ENCODE peak calls at places on chromosome 21, in nine cellular contexts. One of them, this sample, is unnamed.

GRCh38 chr21:25350056-25350455 is 257.2 kb downstream of the MRPL39 start:
- DNase-seq in suprapubic skin: no peak
- DNase-seq in spleen: no peak
- DNase-seq in stomach: no peak
- DNase-seq in prostate gland: no peak
- DNase-seq in HCT116: no peak
- DNase-seq in K562: peak; percentile 11
- DNase-seq in esophagus muscularis mucosa: no peak
- DNase-seq in sigmoid colon: no peak
- DNase-seq in this sample: no peak

GRCh38 chr21:29148535-29148934 is 18.1 kb downstream of the MAP3K7CL start:
- DNase-seq in prostate gland: peak; percentile 47
- DNase-seq in suprapubic skin: no peak
- DNase-seq in HCT116: no peak
- DNase-seq in esophagus muscularis mucosa: no peak
- DNase-seq in K562: no peak
- DNase-seq in sigmoid colon: no peak
- DNase-seq in stomach: no peak
- DNase-seq in spleen: no peak
- DNase-seq in this sample: no peak

GRCh38 chr21:46092026-46092764 is 5.7 kb upstream of the COL6A2 start:
- DNase-seq in suprapubic skin: peak; percentile 86
- DNase-seq in esophagus muscularis mucosa: peak; percentile 94
- DNase-seq in HCT116: no peak
- DNase-seq in stomach: peak; percentile 37
- DNase-seq in K562: no peak
- DNase-seq in sigmoid colon: peak; percentile 97
- DNase-seq in spleen: no peak
- DNase-seq in prostate gland: no peak
- DNase-seq in this sample: peak; percentile 64

GRCh38 chr21:42316891-42317290 is 1.7 kb upstream of the TFF3 start:
- DNase-seq in K562: no peak
- DNase-seq in HCT116: no peak
- DNase-seq in esophagus muscularis mucosa: no peak
- DNase-seq in stomach: no peak
- DNase-seq in sigmoid colon: no peak
- DNase-seq in spleen: peak; percentile 68
- DNase-seq in suprapubic skin: no peak
- DNase-seq in prostate gland: no peak
- DNase-seq in this sample: peak; percentile 90

GRCh38 chr21:35014302-35015044 is 34.6 kb downstream of the RUNX1 start:
- DNase-seq in stomach: no peak
- DNase-seq in esophagus muscularis mucosa: no peak
- DNase-seq in K562: no peak
- DNase-seq in prostate gland: no peak
- DNase-seq in HCT116: no peak
- DNase-seq in suprapubic skin: no peak
- DNase-seq in sigmoid colon: no peak
- DNase-seq in spleen: no peak
- DNase-seq in this sample: no peak

GRCh38 chr21:15332572-15332971 is 267.8 kb upstream of the NRIP1 start:
- DNase-seq in suprapubic skin: no peak
- DNase-seq in K562: no peak
- DNase-seq in HCT116: no peak
- DNase-seq in esophagus muscularis mucosa: no peak
- DNase-seq in prostate gland: no peak
- DNase-seq in spleen: no peak
- DNase-seq in stomach: no peak
- DNase-seq in sigmoid colon: no peak
- DNase-seq in this sample: no peak

GRCh38 chr21:27580276-27580675 is 613.4 kb upstream of the ADAMTS5 start:
- DNase-seq in spleen: no peak
- DNase-seq in prostate gland: no peak
- DNase-seq in esophagus muscularis mucosa: no peak
- DNase-seq in stomach: no peak
- DNase-seq in HCT116: no peak
- DNase-seq in sigmoid colon: no peak
- DNase-seq in K562: no peak
- DNase-seq in suprapubic skin: no peak
- DNase-seq in this sample: no peak

GRCh38 chr21:46599251-46599572 is 5.7 kb downstream of the S100B start:
- DNase-seq in esophagus muscularis mucosa: no peak
- DNase-seq in sigmoid colon: no peak
- DNase-seq in K562: peak; percentile 67
- DNase-seq in stomach: no peak
- DNase-seq in suprapubic skin: no peak
- DNase-seq in prostate gland: no peak
- DNase-seq in HCT116: no peak
- DNase-seq in spleen: no peak
- DNase-seq in this sample: no peak

GRCh38 chr21:35578350-35578782 is 482.0 kb downstream of the SETD4 start:
- DNase-seq in spleen: no peak
- DNase-seq in K562: no peak
- DNase-seq in suprapubic skin: no peak
- DNase-seq in HCT116: no peak
- DNase-seq in esophagus muscularis mucosa: no peak
- DNase-seq in prostate gland: no peak
- DNase-seq in stomach: no peak
- DNase-seq in sigmoid colon: no peak
- DNase-seq in this sample: no peak

GRCh38 chr21:22145555-22145954 is 1147.3 kb downstream of the NCAM2 start:
- DNase-seq in suprapubic skin: no peak
- DNase-seq in esophagus muscularis mucosa: no peak
- DNase-seq in spleen: no peak
- DNase-seq in sigmoid colon: no peak
- DNase-seq in K562: no peak
- DNase-seq in prostate gland: no peak
- DNase-seq in stomach: no peak
- DNase-seq in HCT116: no peak
- DNase-seq in this sample: no peak

GRCh38 chr21:21715286-21715969 is 717.2 kb downstream of the NCAM2 start:
- DNase-seq in esophagus muscularis mucosa: no peak
- DNase-seq in spleen: no peak
- DNase-seq in prostate gland: no peak
- DNase-seq in sigmoid colon: no peak
- DNase-seq in stomach: no peak
- DNase-seq in HCT116: no peak
- DNase-seq in K562: no peak
- DNase-seq in suprapubic skin: no peak
- DNase-seq in this sample: no peak

GRCh38 chr21:41752231-41752681 is 14.6 kb downstream of the RIPK4 start:
- DNase-seq in spleen: no peak
- DNase-seq in K562: peak; percentile 9
- DNase-seq in esophagus muscularis mucosa: no peak
- DNase-seq in HCT116: no peak
- DNase-seq in prostate gland: no peak
- DNase-seq in sigmoid colon: no peak
- DNase-seq in stomach: no peak
- DNase-seq in suprapubic skin: no peak
- DNase-seq in this sample: no peak

GRCh38 chr21:29523646-29524045 is 224.9 kb downstream of the BACH1 start:
- DNase-seq in HCT116: no peak
- DNase-seq in prostate gland: peak; percentile 69
- DNase-seq in spleen: no peak
- DNase-seq in esophagus muscularis mucosa: no peak
- DNase-seq in stomach: no peak
- DNase-seq in suprapubic skin: no peak
- DNase-seq in sigmoid colon: no peak
- DNase-seq in K562: no peak
- DNase-seq in this sample: peak; percentile 12

GRCh38 chr21:40696246-40696645 is 150.7 kb downstream of the DSCAM start:
- DNase-seq in K562: no peak
- DNase-seq in HCT116: no peak
- DNase-seq in sigmoid colon: no peak
- DNase-seq in prostate gland: no peak
- DNase-seq in stomach: no peak
- DNase-seq in spleen: no peak
- DNase-seq in suprapubic skin: no peak
- DNase-seq in esophagus muscularis mucosa: no peak
- DNase-seq in this sample: no peak

GRCh38 chr21:28111151-28111619 is 881.5 kb downstream of the LTN1 start:
- DNase-seq in suprapubic skin: peak; percentile 59
- DNase-seq in esophagus muscularis mucosa: no peak
- DNase-seq in K562: no peak
- DNase-seq in stomach: no peak
- DNase-seq in sigmoid colon: peak; percentile 89
- DNase-seq in spleen: no peak
- DNase-seq in HCT116: no peak
- DNase-seq in prostate gland: no peak
- DNase-seq in this sample: peak; percentile 39

GRCh38 chr21:35102488-35103407 is 53.6 kb upstream of the RUNX1 start:
- DNase-seq in suprapubic skin: no peak
- DNase-seq in prostate gland: no peak
- DNase-seq in stomach: peak; percentile 27
- DNase-seq in sigmoid colon: peak; percentile 78
- DNase-seq in HCT116: no peak
- DNase-seq in esophagus muscularis mucosa: no peak
- DNase-seq in K562: peak; percentile 82
- DNase-seq in spleen: peak; percentile 79
- DNase-seq in this sample: peak; percentile 29

GRCh38 chr21:34129039-34129891 is 55.9 kb downstream of the MRPS6 start:
- DNase-seq in prostate gland: peak; percentile 69
- DNase-seq in esophagus muscularis mucosa: peak; percentile 74
- DNase-seq in HCT116: no peak
- DNase-seq in spleen: no peak
- DNase-seq in suprapubic skin: no peak
- DNase-seq in sigmoid colon: peak; percentile 85
- DNase-seq in stomach: peak; percentile 35
- DNase-seq in K562: peak; percentile 31
- DNase-seq in this sample: peak; percentile 42

GRCh38 chr21:31442339-31442738 is 98.3 kb upstream of the TIAM1 start:
- DNase-seq in stomach: no peak
- DNase-seq in spleen: no peak
- DNase-seq in sigmoid colon: no peak
- DNase-seq in HCT116: no peak
- DNase-seq in esophagus muscularis mucosa: no peak
- DNase-seq in K562: no peak
- DNase-seq in suprapubic skin: no peak
- DNase-seq in prostate gland: no peak
- DNase-seq in this sample: no peak

GRCh38 chr21:41878831-41879189 is 334 bp downstream of the PRDM15 start:
- DNase-seq in stomach: peak; percentile 83
- DNase-seq in HCT116: peak; percentile 54
- DNase-seq in prostate gland: peak; percentile 74
- DNase-seq in spleen: peak; percentile 93
- DNase-seq in sigmoid colon: peak; percentile 90
- DNase-seq in esophagus muscularis mucosa: no peak
- DNase-seq in suprapubic skin: peak; percentile 88
- DNase-seq in K562: peak; percentile 89
- DNase-seq in this sample: peak; percentile 84

GRCh38 chr21:16579538-16579937 is 849.8 kb downstream of the USP25 start:
- DNase-seq in sigmoid colon: no peak
- DNase-seq in esophagus muscularis mucosa: no peak
- DNase-seq in spleen: no peak
- DNase-seq in HCT116: no peak
- DNase-seq in stomach: no peak
- DNase-seq in prostate gland: no peak
- DNase-seq in K562: no peak
- DNase-seq in suprapubic skin: no peak
- DNase-seq in this sample: no peak

GRCh38 chr21:31554511-31555022 is 104.9 kb upstream of the SOD1 start:
- DNase-seq in stomach: no peak
- DNase-seq in HCT116: peak; percentile 39
- DNase-seq in sigmoid colon: no peak
- DNase-seq in prostate gland: no peak
- DNase-seq in suprapubic skin: no peak
- DNase-seq in K562: no peak
- DNase-seq in esophagus muscularis mucosa: no peak
- DNase-seq in spleen: no peak
- DNase-seq in this sample: no peak

GRCh38 chr21:29626787-29627470 is 312.9 kb downstream of the GRIK1 start:
- DNase-seq in HCT116: no peak
- DNase-seq in K562: no peak
- DNase-seq in spleen: no peak
- DNase-seq in esophagus muscularis mucosa: no peak
- DNase-seq in sigmoid colon: no peak
- DNase-seq in suprapubic skin: no peak
- DNase-seq in stomach: no peak
- DNase-seq in prostate gland: no peak
- DNase-seq in this sample: no peak

GRCh38 chr21:35314896-35315582 is 265.9 kb upstream of the RUNX1 start:
- DNase-seq in stomach: no peak
- DNase-seq in HCT116: no peak
- DNase-seq in suprapubic skin: no peak
- DNase-seq in K562: no peak
- DNase-seq in spleen: no peak
- DNase-seq in prostate gland: no peak
- DNase-seq in sigmoid colon: peak; percentile 73
- DNase-seq in esophagus muscularis mucosa: peak; percentile 75
- DNase-seq in this sample: no peak

GRCh38 chr21:17782051-17782450 is 37.1 kb downstream of the C21orf91 start:
- DNase-seq in stomach: no peak
- DNase-seq in suprapubic skin: no peak
- DNase-seq in prostate gland: no peak
- DNase-seq in K562: no peak
- DNase-seq in spleen: no peak
- DNase-seq in sigmoid colon: no peak
- DNase-seq in esophagus muscularis mucosa: no peak
- DNase-seq in HCT116: no peak
- DNase-seq in this sample: no peak
- H3K27ac ChIP-seq in stomach: no peak overlapping the region
- H3K27ac ChIP-seq in suprapubic skin: no peak overlapping the region
- H3K27ac ChIP-seq in prostate gland: no peak overlapping the region
- H3K27ac ChIP-seq in K562: no peak overlapping the region
- H3K27ac ChIP-seq in spleen: peak overlapping the region; percentile 73
- H3K27ac ChIP-seq in sigmoid colon: no peak overlapping the region
- H3K27ac ChIP-seq in esophagus muscularis mucosa: no peak overlapping the region
- H3K27ac ChIP-seq in HCT116: no peak overlapping the region
- H3K27ac ChIP-seq in this sample: peak overlapping the region; percentile 62

GRCh38 chr21:32727728-32728454 is at the start of gene SYNJ1:
- DNase-seq in spleen: peak; percentile 99
- DNase-seq in suprapubic skin: peak; percentile 96
- DNase-seq in sigmoid colon: peak; percentile 98
- DNase-seq in esophagus muscularis mucosa: peak; percentile 98
- DNase-seq in prostate gland: peak; percentile 94
- DNase-seq in HCT116: peak; percentile 73
- DNase-seq in K562: peak; percentile 98
- DNase-seq in stomach: peak; percentile 96
- DNase-seq in this sample: peak; percentile 97
- TF ChIP-seq POLR2AphosphoS5 in spleen: peak; percentile 90
- TF ChIP-seq POLR2AphosphoS5 in suprapubic skin: peak; percentile 31
- TF ChIP-seq POLR2AphosphoS5 in sigmoid colon: peak; percentile 78
- TF ChIP-seq POLR2AphosphoS5 in esophagus muscularis mucosa: peak; percentile 93
- TF ChIP-seq POLR2AphosphoS5 in prostate gland: peak; percentile 94
- TF ChIP-seq POLR2AphosphoS5 in HCT116: peak; percentile 52
- TF ChIP-seq POLR2AphosphoS5 in K562: peak; percentile 71
- TF ChIP-seq POLR2AphosphoS5 in stomach: peak; percentile 81
- TF ChIP-seq POLR2AphosphoS5 in this sample: peak; percentile 94

GRCh38 chr21:44955141-44955802 is 15.4 kb downstream of the SLX9 start:
- DNase-seq in suprapubic skin: no peak
- DNase-seq in prostate gland: no peak
- DNase-seq in sigmoid colon: no peak
- DNase-seq in esophagus muscularis mucosa: no peak
- DNase-seq in HCT116: no peak
- DNase-seq in K562: no peak
- DNase-seq in spleen: peak; percentile 71
- DNase-seq in stomach: no peak
- DNase-seq in this sample: no peak
- H3K27ac ChIP-seq in suprapubic skin: no peak overlapping the region
- H3K27ac ChIP-seq in prostate gland: no peak overlapping the region
- H3K27ac ChIP-seq in sigmoid colon: peak overlapping the region; percentile 91
- H3K27ac ChIP-seq in esophagus muscularis mucosa: peak overlapping the region; percentile 88
- H3K27ac ChIP-seq in HCT116: no peak overlapping the region
- H3K27ac ChIP-seq in K562: no peak overlapping the region
- H3K27ac ChIP-seq in spleen: no peak overlapping the region
- H3K27ac ChIP-seq in stomach: no peak overlapping the region
- H3K27ac ChIP-seq in this sample: no peak overlapping the region

GRCh38 chr21:37164742-37165141 is 91.7 kb downstream of the TTC3 start:
- DNase-seq in K562: no peak
- DNase-seq in suprapubic skin: no peak
- DNase-seq in stomach: no peak
- DNase-seq in spleen: no peak
- DNase-seq in prostate gland: no peak
- DNase-seq in esophagus muscularis mucosa: no peak
- DNase-seq in sigmoid colon: no peak
- DNase-seq in HCT116: no peak
- DNase-seq in this sample: no peak
- TF ChIP-seq POLR2AphosphoS5 in K562: no peak
- TF ChIP-seq POLR2AphosphoS5 in suprapubic skin: no peak
- TF ChIP-seq POLR2AphosphoS5 in stomach: no peak
- TF ChIP-seq POLR2AphosphoS5 in spleen: no peak
- TF ChIP-seq POLR2AphosphoS5 in prostate gland: no peak
- TF ChIP-seq POLR2AphosphoS5 in esophagus muscularis mucosa: no peak
- TF ChIP-seq POLR2AphosphoS5 in sigmoid colon: no peak
- TF ChIP-seq POLR2AphosphoS5 in HCT116: no peak
- TF ChIP-seq POLR2AphosphoS5 in this sample: no peak